ENCODE peak calls at places on chromosomes 16 and 17, in ten cellular contexts. C, B, M, U, P, W, X, Z, H and L are unnamed samples.
A peak's percentile ranks its signal among the peaks of the same experiment; 100 is the strongest.

GRCh38 chr17:32504166-32504990 is 17.6 kb downstream of the CDK5R1 start:
- DNase-seq in H (no peak), W (no peak), P (no peak), X (no peak), M (no peak), Z (no peak), C (no peak), B (no peak), U (peak; percentile 31), L (no peak)

GRCh38 chr16:64375386-64375980 is 746.4 kb downstream of the CDH11 start:
- DNase-seq in W (no peak), C (no peak), H (no peak), B (no peak), M (no peak), Z (no peak), X (no peak), U (peak; percentile 59), P (no peak), L (no peak)

GRCh38 chr17:55567240-55568216 is 56.3 kb upstream of the SMIM36 start:
- DNase-seq in P (no peak), C (no peak), U (no peak), W (no peak), Z (peak; percentile 20), X (no peak), B (no peak), H (no peak), M (no peak), L (no peak)

GRCh38 chr16:50025544-50025931 is 513 bp downstream of the CNEP1R1 start:
- DNase-seq in P (peak; percentile 15), X (peak; percentile 17), B (peak; percentile 41), U (peak; percentile 4), Z (no peak), M (no peak), C (peak; percentile 6), H (no peak), W (peak; percentile 20), L (no peak)

GRCh38 chr17:11779906-11780305 is 181.6 kb downstream of the DNAH9 start:
- DNase-seq in Z (no peak), H (no peak), U (no peak), M (no peak), C (no peak), X (no peak), P (no peak), B (no peak), W (no peak), L (no peak)

GRCh38 chr16:57471852-57472664 is 9.6 kb downstream of the POLR2C start:
- DNase-seq in M (no peak), C (no peak), B (peak; percentile 80), Z (peak; percentile 36), X (no peak), P (no peak), H (no peak), W (peak; percentile 69), U (no peak), L (no peak)

GRCh38 chr17:47694818-47695663 is 1.1 kb downstream of the TBKBP1 start:
- DNase-seq in U (peak; percentile 28), P (peak; percentile 40), B (peak; percentile 38), H (peak; percentile 83), X (peak; percentile 31), C (no peak), Z (no peak), W (peak; percentile 61), M (peak; percentile 49), L (peak; percentile 47)

GRCh38 chr17:74715144-74715543 is 2.4 kb upstream of the CD300LF start:
- DNase-seq in B (no peak), C (no peak), W (no peak), Z (no peak), H (no peak), P (no peak), X (no peak), M (no peak), U (peak; percentile 16), L (no peak)

GRCh38 chr16:30896890-30897730 is 696 bp downstream of the CTF1 start:
- DNase-seq in W (peak; percentile 91), P (peak; percentile 73), U (peak; percentile 77), Z (peak; percentile 93), C (peak; percentile 62), X (peak; percentile 73), B (peak; percentile 95), H (peak; percentile 4), M (peak; percentile 75), L (peak; percentile 90)

GRCh38 chr17:28372203-28372944 is 880 bp downstream of the SARM1 start:
- DNase-seq in C (no peak), M (no peak), Z (peak; percentile 30), P (no peak), B (peak; percentile 56), W (no peak), U (peak; percentile 38), X (peak; percentile 18), H (no peak), L (no peak)

GRCh38 chr17:13600475-13601316 is 1.0 kb downstream of the HS3ST3A1 start:
- DNase-seq in C (no peak), M (no peak), U (no peak), X (no peak), Z (peak; percentile 21), B (no peak), H (no peak), W (no peak), P (no peak), L (no peak)

GRCh38 chr17:34225046-34225445 is 30.0 kb upstream of the CCL2 start:
- DNase-seq in C (no peak), M (no peak), X (no peak), H (no peak), B (no peak), Z (no peak), U (no peak), P (no peak), W (no peak), L (no peak)

GRCh38 chr16:10325783-10326543 is 59.9 kb upstream of the ATF7IP2 start:
- DNase-seq in X (no peak), U (peak; percentile 41), M (no peak), P (no peak), Z (no peak), W (no peak), H (no peak), B (no peak), C (no peak), L (no peak)

GRCh38 chr17:33152793-33153192 is 140.3 kb downstream of the ASIC2 start:
- DNase-seq in C (no peak), W (no peak), P (no peak), B (no peak), M (no peak), Z (no peak), U (no peak), X (no peak), H (no peak), L (peak; percentile 6)